ENCODE peak calls at places on chromosomes 16 and 17, in eight cellular contexts. U is fibroblast of gingiva; O is A549; J is foreskin fibroblast; A is activated naive CD8-positive, alpha-beta T cell treated with anti-CD3 and anti-CD28 coated beads for 36 hours; M is activated naive CD4-positive, alpha-beta T cell treated with anti-CD3 and anti-CD28 coated beads for 36 hours; R is nephron progenitor cell; I is stimulated activated CD8-positive, alpha-beta memory T cell treated with anti-CD3 and anti-CD28 coated beads, Interleukin-4, amount 100 ng/mL, for 24 hours. P is an unnamed sample.

GRCh38 chr16:1778200-1779179 is 3.9 kb downstream of the SPSB3 start:
- DNase-seq in U (no peak), O (no peak), J (peak; percentile 82), A (no peak), M (no peak), R (peak; percentile 5), I (no peak), P (no peak)

GRCh38 chr16:12614662-12615278 is 188.9 kb downstream of the CPPED1 start:
- DNase-seq in U (no peak), O (no peak), J (no peak), A (no peak), M (no peak), R (no peak), I (no peak), P (no peak)

GRCh38 chr16:1721372-1721771 is 15.4 kb downstream of the MAPK8IP3 start:
- DNase-seq in U (no peak), O (no peak), J (no peak), A (no peak), M (no peak), R (no peak), I (no peak), P (no peak)

GRCh38 chr16:87560428-87561199 is 41.7 kb upstream of the JPH3 start:
- DNase-seq in U (no peak), O (peak; percentile 65), J (no peak), A (peak; percentile 35), M (peak; percentile 20), R (no peak), I (no peak), P (no peak)

GRCh38 chr16:79991918-79992317 is 391.4 kb upstream of the MAF start:
- DNase-seq in U (no peak), O (no peak), J (no peak), A (no peak), M (no peak), R (no peak), I (no peak), P (no peak)

GRCh38 chr16:87661561-87661960 is 59.3 kb downstream of the JPH3 start:
- DNase-seq in U (peak; percentile 11), O (peak; percentile 43), J (peak; percentile 70), A (peak; percentile 52), M (peak; percentile 36), R (peak; percentile 89), I (peak; percentile 2), P (no peak)

GRCh38 chr16:9258423-9259051 is 167.1 kb downstream of the HAPSTR1 start:
- DNase-seq in U (no peak), O (peak; percentile 54), J (peak; percentile 15), A (peak; percentile 5), M (peak; percentile 43), R (peak; percentile 61), I (peak; percentile 1), P (no peak)

GRCh38 chr17:15181333-15181732 is 83.8 kb downstream of the PMP22 start:
- DNase-seq in U (no peak), O (no peak), J (no peak), A (no peak), M (no peak), R (no peak), I (no peak), P (no peak)

GRCh38 chr16:12336158-12336557 is 359.6 kb downstream of the SNX29 start:
- DNase-seq in U (no peak), O (no peak), J (no peak), A (no peak), M (no peak), R (no peak), I (no peak), P (no peak)

GRCh38 chr16:200388-200787 is 20.1 kb downstream of the HBQ1 start:
- DNase-seq in U (peak; percentile 32), O (no peak), J (peak; percentile 64), A (no peak), M (no peak), R (no peak), I (no peak), P (no peak)

GRCh38 chr16:50309156-50309526 is 42.8 kb downstream of the ADCY7 start:
- DNase-seq in U (no peak), O (no peak), J (no peak), A (no peak), M (no peak), R (no peak), I (no peak), P (no peak)

P was measured in effector memory CD4-positive, alpha-beta T cell.